ENCODE peak calls at places on chromosomes 16 and 17, in seven cellular contexts. J, M, N, H, X, G and Y are unnamed samples.

GRCh38 chr17:47990962-47991731 is 20.2 kb downstream of the CDK5RAP3 start:
- DNase-seq in G (no peak), X (no peak), M (no peak), H (no peak), N (no peak), J (no peak), Y (no peak)

GRCh38 chr16:74743668-74744299 is 30.8 kb downstream of the FA2H start:
- DNase-seq in M (peak), J (peak), X (no peak), G (peak), N (peak), H (peak), Y (no peak)

GRCh38 chr17:45098081-45098868 is 34.0 kb downstream of the PLCD3 start:
- DNase-seq in J (no peak), G (no peak), M (no peak), X (no peak), H (no peak), N (no peak), Y (no peak)

GRCh38 chr17:60524463-60525346 is 1.3 kb downstream of the APPBP2 start:
- DNase-seq in J (peak), H (no peak), X (no peak), N (no peak), G (no peak), M (no peak), Y (no peak)

GRCh38 chr16:25172831-25173230 is 43.9 kb upstream of the AQP8 start:
- DNase-seq in M (no peak), N (no peak), G (no peak), X (no peak), J (no peak), H (no peak), Y (no peak)

GRCh38 chr16:558298-559020 is 1.7 kb upstream of the PRR35 start:
- DNase-seq in G (no peak), M (no peak), X (no peak), N (no peak), H (no peak), J (no peak), Y (peak)

GRCh38 chr16:50609049-50609832 is 61.0 kb downstream of the NKD1 start:
- DNase-seq in M (no peak), J (no peak), G (no peak), H (no peak), X (no peak), N (no peak), Y (no peak)

GRCh38 chr17:67833946-67834631 is 8.8 kb downstream of the BPTF start:
- DNase-seq in G (no peak), X (no peak), J (no peak), H (no peak), M (no peak), N (no peak), Y (no peak)

GRCh38 chr16:28205117-28205899 is 6.5 kb downstream of the XPO6 start:
- DNase-seq in M (no peak), H (no peak), J (no peak), X (no peak), N (no peak), G (no peak), Y (no peak)

GRCh38 chr16:5944971-5945370 is 847.4 kb upstream of the EEF2KMT start:
- DNase-seq in H (no peak), X (no peak), M (no peak), J (no peak), N (no peak), G (no peak), Y (no peak)

GRCh38 chr17:8408371-8408770 is 10.7 kb upstream of the RNF222 start:
- DNase-seq in M (no peak), G (peak), J (no peak), H (peak), N (peak), X (no peak), Y (no peak)

GRCh38 chr16:68417711-68418301 is 30.5 kb downstream of the SMPD3 start:
- DNase-seq in J (no peak), X (no peak), G (peak), H (no peak), N (peak), M (peak), Y (peak)

GRCh38 chr17:48613862-48614694 is 1.0 kb downstream of the HOXB8 start:
- DNase-seq in N (no peak), H (peak), J (no peak), M (no peak), X (no peak), G (no peak), Y (no peak)

GRCh38 chr17:72556944-72557826 is 436.4 kb downstream of the SOX9 start:
- DNase-seq in J (peak), X (peak), M (peak), H (peak), N (peak), G (peak), Y (peak)

GRCh38 chr16:21053595-21053994 is 97.1 kb downstream of the DNAH3 start:
- DNase-seq in X (no peak), H (no peak), N (no peak), M (no peak), J (no peak), G (no peak), Y (no peak)

GRCh38 chr17:32894245-32894644 is 17.3 kb upstream of the MYO1D start:
- DNase-seq in G (no peak), J (no peak), N (peak), X (no peak), M (no peak), H (no peak), Y (no peak)

GRCh38 chr16:4538067-4538385 is 547 bp downstream of the CDIP1 start:
- DNase-seq in H (no peak), N (no peak), X (no peak), G (peak), J (peak), M (no peak), Y (peak)

GRCh38 chr17:55722742-55723487 is at the start of gene TMEM100:
- DNase-seq in X (peak), J (peak), N (no peak), G (no peak), M (no peak), H (no peak), Y (no peak)

GRCh38 chr16:81826523-81826922 is 47.4 kb downstream of the PLCG2 start:
- DNase-seq in G (no peak), X (no peak), J (no peak), M (no peak), H (no peak), N (no peak), Y (no peak)

DNA sequence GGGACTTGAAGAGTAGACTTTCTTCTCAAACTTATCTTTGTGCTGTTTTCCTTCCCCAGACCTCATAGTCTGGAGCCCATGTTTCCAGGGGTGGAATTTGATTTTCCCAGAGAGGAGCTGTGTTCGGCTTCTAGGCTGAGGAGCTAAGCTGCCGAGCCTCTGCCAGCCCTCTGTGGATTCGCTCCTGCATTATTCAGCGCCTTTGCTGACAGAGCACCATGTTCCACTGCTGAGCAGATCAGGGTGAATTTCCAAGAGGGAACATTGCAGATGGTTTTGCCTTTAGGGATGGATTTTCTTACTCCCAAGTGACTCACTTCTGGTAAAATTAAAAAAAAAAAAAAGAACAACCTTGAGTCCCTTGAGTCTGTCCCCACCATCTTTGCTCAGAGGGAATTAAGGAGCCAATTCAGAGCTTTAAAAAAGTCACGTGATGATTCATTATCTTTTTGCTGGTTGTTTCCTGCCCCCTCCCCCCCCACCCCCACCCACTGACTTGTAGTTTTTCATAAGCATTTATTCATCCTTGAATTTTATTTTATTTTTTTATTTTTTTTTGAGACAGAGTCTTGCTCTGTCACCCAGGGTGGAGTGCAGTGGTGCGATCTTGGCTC is 229.5 kb downstream of the PRKCA start:
- DNase-seq in H (no peak), G (no peak), N (no peak), M (no peak), X (no peak), J (no peak), Y (no peak)
- TF ChIP-seq CTCF in H (no peak), G (no peak), N (no peak), M (no peak), X (no peak), J (no peak), Y (no peak)

GRCh38 chr17:29115906-29116651 is 64.1 kb downstream of the MYO18A start:
- DNase-seq in J (peak), M (no peak), N (peak), G (peak), X (no peak), H (peak), Y (peak)
- TF ChIP-seq CTCF in J (peak), M (no peak), N (peak), G (peak), X (no peak), H (peak), Y (peak)

DNA sequence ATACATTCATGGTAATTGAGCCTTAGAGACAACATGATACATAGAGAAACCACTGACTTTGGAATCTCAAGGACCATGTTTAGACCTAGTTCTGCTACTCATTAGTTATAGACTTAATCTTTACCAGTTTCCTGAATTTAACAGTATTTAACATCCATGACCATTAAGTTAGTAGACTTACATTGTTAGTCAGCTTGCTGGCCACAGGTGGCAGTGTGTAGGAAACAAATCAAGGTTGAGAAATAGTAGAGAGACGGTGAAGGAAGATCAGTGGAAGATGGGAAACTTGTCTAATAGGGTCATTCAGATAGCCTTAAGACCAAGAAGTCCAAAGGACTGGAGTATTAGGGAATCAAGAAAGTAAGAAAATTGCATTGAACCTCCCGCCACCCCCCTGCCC is 31.0 kb downstream of the OMG start:
- DNase-seq in J (no peak), N (no peak), G (no peak), M (no peak), X (no peak), H (no peak), Y (no peak)
- TF ChIP-seq CTCF in J (peak), N (peak), G (no peak), M (no peak), X (no peak), H (peak), Y (no peak)

GRCh38 chr16:77225182-77225581 is 26.0 kb downstream of the SYCE1L start:
- DNase-seq in J (no peak), G (no peak), H (no peak), M (no peak), X (no peak), N (no peak), Y (no peak)

GRCh38 chr16:77220427-77220826 is 21.2 kb downstream of the SYCE1L start:
- DNase-seq in X (no peak), G (no peak), J (no peak), H (no peak), N (no peak), M (no peak), Y (peak)

GRCh38 chr16:77219437-77219836 is 20.2 kb downstream of the SYCE1L start:
- DNase-seq in J (no peak), X (no peak), N (peak), G (no peak), H (peak), M (no peak), Y (no peak)

GRCh38 chr16:77221482-77221881 is 22.3 kb downstream of the SYCE1L start:
- DNase-seq in H (no peak), J (peak), G (no peak), M (no peak), X (no peak), N (no peak), Y (no peak)

GRCh38 chr16:77223184-77223583 is 24.0 kb downstream of the SYCE1L start:
- DNase-seq in X (no peak), G (no peak), M (no peak), J (no peak), H (no peak), N (no peak), Y (peak)
- TF ChIP-seq CTCF in X (no peak), G (no peak), M (no peak), J (peak), H (peak), N (peak), Y (peak)